ENCODE peak calls at places on chromosome 10, in nine cellular contexts. S is A549, T is colonic mucosa, B is neural progenitor cell, P is globus pallidus, V is retinal pigment epithelial cell, H is T-helper 22 cell, U is T-cell, O is fibroblast of lung. Q is an unnamed sample.

GRCh38 chr10:50541317-50541716 is 82.4 kb downstream of the SGMS1 start:
- DNase-seq in S (no peak), T (no peak), B (no peak), P (no peak), V (no peak), H (no peak), U (no peak), O (no peak), Q (no peak)

GRCh38 chr10:132547421-132547861 is 9.9 kb downstream of the INPP5A start:
- DNase-seq in S (no peak), T (no peak), B (no peak), P (no peak), V (no peak), H (no peak), U (no peak), O (no peak), Q (no peak)

GRCh38 chr10:63520463-63521388 is 475 bp upstream of the REEP3 start:
- DNase-seq in S (peak; percentile 58), T (peak; percentile 64), B (peak; percentile 90), P (peak; percentile 70), V (no peak), H (peak; percentile 25), U (peak; percentile 23), O (no peak), Q (no peak)

GRCh38 chr10:94412439-94412838 is 10.1 kb downstream of the TBC1D12 start:
- DNase-seq in S (no peak), T (no peak), B (no peak), P (no peak), V (no peak), H (no peak), U (no peak), O (peak; percentile 76), Q (no peak)

GRCh38 chr10:63431962-63432797 is 33.6 kb downstream of the JMJD1C start:
- DNase-seq in S (no peak), T (no peak), B (no peak), P (no peak), V (no peak), H (no peak), U (no peak), O (no peak), Q (peak; percentile 19)

GRCh38 chr10:70786799-70787415 is 1.7 kb upstream of the TBATA start:
- DNase-seq in S (no peak), T (no peak), B (no peak), P (no peak), V (no peak), H (no peak), U (no peak), O (peak; percentile 36), Q (peak; percentile 68)

GRCh38 chr10:6050801-6051445 is 11.2 kb downstream of the IL2RA start:
- DNase-seq in S (peak; percentile 39), T (peak; percentile 80), B (no peak), P (peak; percentile 26), V (no peak), H (peak; percentile 98), U (peak; percentile 92), O (peak; percentile 71), Q (peak; percentile 76)

GRCh38 chr10:5523796-5524574 is 776 bp upstream of the CALML3 start:
- DNase-seq in S (no peak), T (no peak), B (no peak), P (no peak), V (no peak), H (no peak), U (no peak), O (no peak), Q (no peak)

GRCh38 chr10:46016811-46017210 is 13.6 kb downstream of the NCOA4 start:
- DNase-seq in S (no peak), T (no peak), B (no peak), P (no peak), V (no peak), H (no peak), U (no peak), O (no peak), Q (no peak)

GRCh38 chr10:76149182-76149581 is 717.8 kb downstream of the LRMDA start:
- DNase-seq in S (no peak), T (no peak), B (no peak), P (no peak), V (no peak), H (no peak), U (no peak), O (no peak), Q (no peak)

GRCh38 chr10:106577266-106577665 is 587.2 kb downstream of the SORCS1 start:
- DNase-seq in S (no peak), T (no peak), B (peak; percentile 4), P (no peak), V (no peak), H (no peak), U (no peak), O (peak; percentile 36), Q (no peak)

GRCh38 chr10:97827778-97828291 is 21.8 kb upstream of the GOLGA7B start:
- DNase-seq in S (no peak), T (no peak), B (no peak), P (no peak), V (no peak), H (no peak), U (no peak), O (no peak), Q (peak; percentile 65)

GRCh38 chr10:126049741-126050140 is 153.4 kb downstream of the FANK1 start:
- DNase-seq in S (no peak), T (no peak), B (no peak), P (no peak), V (no peak), H (no peak), U (no peak), O (peak; percentile 14), Q (peak; percentile 58)

GRCh38 chr10:77741746-77742145 is 104.1 kb upstream of the KCNMA1 start:
- DNase-seq in S (no peak), T (no peak), B (no peak), P (no peak), V (no peak), H (no peak), U (no peak), O (peak; percentile 33), Q (no peak)

GRCh38 chr10:13684252-13684791 is 97.6 kb downstream of the PRPF18 start:
- DNase-seq in S (no peak), T (peak; percentile 36), B (no peak), P (peak; percentile 77), V (no peak), H (no peak), U (no peak), O (peak; percentile 81), Q (no peak)

GRCh38 chr10:132058111-132058745 is 7.5 kb upstream of the JAKMIP3 start:
- DNase-seq in S (no peak), T (no peak), B (no peak), P (no peak), V (no peak), H (no peak), U (no peak), O (no peak), Q (no peak)

GRCh38 chr10:101618871-101619270 is 30.8 kb downstream of the DPCD start:
- DNase-seq in S (no peak), T (no peak), B (no peak), P (no peak), V (no peak), H (no peak), U (no peak), O (no peak), Q (no peak)

GRCh38 chr10:117218654-117219053 is 21.4 kb downstream of the KCNK18 start:
- DNase-seq in S (no peak), T (no peak), B (peak; percentile 45), P (no peak), V (no peak), H (no peak), U (no peak), O (no peak), Q (no peak)

GRCh38 chr10:126969310-126969709 is 64.1 kb downstream of the DOCK1 start:
- DNase-seq in S (peak; percentile 16), T (peak; percentile 29), B (peak; percentile 53), P (no peak), V (no peak), H (no peak), U (no peak), O (no peak), Q (peak; percentile 11)

GRCh38 chr10:12418000-12418399 is 68.7 kb downstream of the CAMK1D start:
- DNase-seq in S (no peak), T (no peak), B (no peak), P (no peak), V (no peak), H (no peak), U (no peak), O (peak; percentile 68), Q (no peak)

GRCh38 chr10:127307338-127307737 is 110.9 kb upstream of the INSYN2A start:
- DNase-seq in S (no peak), T (no peak), B (no peak), P (no peak), V (no peak), H (no peak), U (no peak), O (no peak), Q (no peak)

GRCh38 chr10:13758302-13758701 is 171.5 kb downstream of the PRPF18 start:
- DNase-seq in S (no peak), T (no peak), B (peak; percentile 37), P (no peak), V (peak; percentile 19), H (no peak), U (no peak), O (peak; percentile 58), Q (peak; percentile 12)

GRCh38 chr10:117175215-117175900 is 21.9 kb upstream of the KCNK18 start:
- DNase-seq in S (no peak), T (peak; percentile 35), B (no peak), P (peak; percentile 37), V (no peak), H (no peak), U (no peak), O (no peak), Q (peak; percentile 19)

GRCh38 chr10:34195364-34196057 is 619.6 kb downstream of the PARD3 start:
- DNase-seq in S (no peak), T (no peak), B (no peak), P (no peak), V (no peak), H (no peak), U (no peak), O (no peak), Q (no peak)

GRCh38 chr10:93336110-93336509 is 146.0 kb downstream of the MYOF start:
- DNase-seq in S (no peak), T (no peak), B (no peak), P (no peak), V (no peak), H (no peak), U (no peak), O (no peak), Q (no peak)

GRCh38 chr10:94623572-94623971 is 60.0 kb upstream of the CYP2C18 start:
- DNase-seq in S (no peak), T (no peak), B (peak; percentile 49), P (no peak), V (peak; percentile 4), H (no peak), U (no peak), O (no peak), Q (peak; percentile 6)

GRCh38 chr10:122362621-122363020 is 11.9 kb upstream of the PLEKHA1 start:
- DNase-seq in S (no peak), T (no peak), B (no peak), P (no peak), V (no peak), H (no peak), U (no peak), O (no peak), Q (peak; percentile 11)

GRCh38 chr10:77320852-77321496 is 316.6 kb downstream of the KCNMA1 start:
- DNase-seq in S (no peak), T (no peak), B (no peak), P (no peak), V (no peak), H (no peak), U (no peak), O (peak; percentile 93), Q (peak; percentile 54)

GRCh38 chr10:71342850-71343773 is 24.1 kb downstream of the SLC29A3 start:
- DNase-seq in S (peak; percentile 32), T (peak; percentile 82), B (no peak), P (peak; percentile 60), V (no peak), H (no peak), U (no peak), O (peak; percentile 75), Q (no peak)

GRCh38 chr10:15712903-15713302 is 6.8 kb downstream of the ITGA8 start:
- DNase-seq in S (no peak), T (no peak), B (no peak), P (no peak), V (no peak), H (no peak), U (no peak), O (no peak), Q (no peak)

GRCh38 chr10:79260803-79261740 is 86.2 kb upstream of the PPIF start:
- DNase-seq in S (no peak), T (no peak), B (peak; percentile 64), P (no peak), V (no peak), H (no peak), U (no peak), O (peak; percentile 69), Q (no peak)